ENCODE peak calls at places on chromosomes 5 and 9, in eight cellular contexts. D, G, J, V, O, U, I and N are unnamed samples.

GRCh38 chr5:97097348-97098220 is 44.8 kb downstream of the LIX1 start:
- DNase-seq in O (no peak), I (no peak), G (no peak), D (no peak), U (no peak), J (no peak), V (no peak), N (peak)

GRCh38 chr9:126860757-126861466 is 473 bp downstream of the ZBTB34 start:
- DNase-seq in O (no peak), V (no peak), J (no peak), D (peak), I (peak), G (peak), U (no peak), N (no peak)

GRCh38 chr5:15880201-15880600 is 299.4 kb downstream of the MARCHF11 start:
- DNase-seq in G (no peak), D (no peak), O (no peak), J (no peak), V (no peak), I (no peak), U (no peak), N (no peak)

GRCh38 chr5:172775326-172776234 is 4.6 kb upstream of the DUSP1 start:
- DNase-seq in G (peak), J (peak), V (no peak), I (no peak), D (peak), O (no peak), U (no peak), N (peak)

GRCh38 chr5:135629666-135630065 is 50.9 kb upstream of the CXCL14 start:
- DNase-seq in U (no peak), I (no peak), D (no peak), G (no peak), V (no peak), J (no peak), O (no peak), N (peak)

GRCh38 chr9:1050125-1050895 is at the start of gene DMRT2:
- DNase-seq in D (peak), I (peak), O (peak), G (peak), U (no peak), V (peak), J (peak), N (peak)

GRCh38 chr5:5978501-5979361 is 399.6 kb downstream of the MED10 start:
- DNase-seq in V (no peak), U (no peak), O (no peak), D (no peak), J (no peak), I (no peak), G (no peak), N (peak)

GRCh38 chr5:172721455-172722308 is 49.3 kb downstream of the DUSP1 start:
- DNase-seq in V (no peak), J (no peak), U (no peak), G (no peak), O (no peak), D (no peak), I (no peak), N (no peak)

GRCh38 chr9:126939821-126940221 is 25.2 kb downstream of the RALGPS1 start:
- DNase-seq in I (no peak), U (no peak), J (no peak), O (no peak), D (peak), V (no peak), G (no peak), N (no peak)

GRCh38 chr5:173623296-173623771 is 6.9 kb upstream of the BOD1 start:
- DNase-seq in J (no peak), O (no peak), I (no peak), G (peak), U (no peak), V (no peak), D (no peak), N (no peak)

GRCh38 chr5:58259685-58260152 is 200.2 kb downstream of the PLK2 start:
- DNase-seq in J (no peak), O (peak), I (no peak), G (no peak), U (no peak), D (no peak), V (no peak), N (no peak)

GRCh38 chr9:131657031-131657377 is 82.9 kb downstream of the RAPGEF1 start:
- DNase-seq in G (peak), V (no peak), J (no peak), I (no peak), D (no peak), U (no peak), O (no peak), N (no peak)

GRCh38 chr9:114097613-114098020 is 1.5 kb downstream of the KIF12 start:
- DNase-seq in J (no peak), G (peak), U (no peak), V (no peak), D (peak), O (no peak), I (peak), N (no peak)

GRCh38 chr5:20113031-20113685 is 125.2 kb upstream of the CDH18 start:
- DNase-seq in G (no peak), V (no peak), U (no peak), D (no peak), O (no peak), J (no peak), I (no peak), N (no peak)

GRCh38 chr5:165423697-165424299 is 1918.4 kb downstream of the MAT2B start:
- DNase-seq in O (no peak), I (no peak), J (no peak), D (no peak), V (no peak), U (no peak), G (no peak), N (no peak)

GRCh38 chr5:126488362-126489065 is 65.3 kb downstream of the GRAMD2B start:
- DNase-seq in I (no peak), O (no peak), G (no peak), V (no peak), J (no peak), D (no peak), U (no peak), N (no peak)

GRCh38 chr9:112711050-112711689 is 6.7 kb downstream of the INIP start:
- DNase-seq in O (no peak), V (no peak), J (no peak), D (no peak), U (no peak), I (peak), G (no peak), N (no peak)

GRCh38 chr5:96781031-96781733 is 26.6 kb downstream of the ERAP1 start:
- DNase-seq in O (no peak), J (no peak), V (no peak), G (no peak), D (no peak), U (no peak), I (no peak), N (no peak)

GRCh38 chr9:3074247-3074646 is 230.4 kb upstream of the PUM3 start:
- DNase-seq in G (no peak), O (no peak), V (no peak), U (no peak), I (no peak), J (no peak), D (no peak), N (no peak)

GRCh38 chr5:72018158-72018803 is 89.0 kb upstream of the MAP1B start:
- DNase-seq in D (peak), G (peak), I (peak), J (no peak), O (peak), U (peak), V (peak), N (peak)

GRCh38 chr9:135095470-135096407 is 8.3 kb downstream of the OLFM1 start:
- DNase-seq in I (peak), O (no peak), V (no peak), D (no peak), U (no peak), J (no peak), G (no peak), N (no peak)

GRCh38 chr5:76500633-76501393 is 97.7 kb downstream of the IQGAP2 start:
- DNase-seq in U (no peak), I (no peak), V (no peak), J (no peak), G (no peak), D (no peak), O (no peak), N (no peak)

GRCh38 chr9:129258823-129259301 is 80.8 kb upstream of the IER5L start:
- DNase-seq in O (no peak), I (no peak), V (no peak), D (no peak), G (no peak), U (no peak), J (no peak), N (no peak)

GRCh38 chr5:13316191-13316590 is 628.3 kb downstream of the DNAH5 start:
- DNase-seq in D (no peak), V (no peak), U (no peak), O (no peak), G (no peak), J (no peak), I (no peak), N (no peak)

GRCh38 chr5:61004448-61004847 is 59.4 kb downstream of the NDUFAF2 start:
- DNase-seq in U (no peak), O (no peak), J (no peak), G (no peak), I (no peak), V (no peak), D (no peak), N (no peak)

GRCh38 chr9:114008667-114009410 is 69.3 kb downstream of the AMBP start:
- DNase-seq in V (no peak), O (no peak), U (no peak), D (peak), I (no peak), G (no peak), J (peak), N (peak)

GRCh38 chr9:34430843-34431437 is 27.4 kb downstream of the FAM219A start:
- DNase-seq in D (peak), V (peak), O (peak), G (peak), J (no peak), I (peak), U (no peak), N (no peak)

GRCh38 chr9:114308361-114308950 is 14.4 kb upstream of the ORM1 start:
- DNase-seq in I (no peak), G (no peak), J (peak), V (no peak), O (no peak), D (peak), U (no peak), N (peak)

GRCh38 chr9:33223696-33224095 is 16.3 kb upstream of the SPINK4 start:
- DNase-seq in G (no peak), O (no peak), V (no peak), D (no peak), J (no peak), U (no peak), I (no peak), N (no peak)

GRCh38 chr9:4796988-4797956 is 4.5 kb downstream of the RCL1 start:
- DNase-seq in D (no peak), G (no peak), O (no peak), J (no peak), V (no peak), I (peak), U (no peak), N (no peak)

GRCh38 chr5:14171621-14172020 is 28.5 kb downstream of the TRIO start:
- DNase-seq in D (no peak), G (no peak), I (no peak), U (no peak), V (no peak), O (no peak), J (no peak), N (no peak)

GRCh38 chr9:32385885-32386283 is 1.4 kb downstream of the ACO1 start:
- DNase-seq in V (no peak), J (no peak), G (no peak), U (no peak), D (no peak), O (no peak), I (no peak), N (no peak)

GRCh38 chr9:123954921-123955320 is 25.0 kb upstream of the DENND1A start:
- DNase-seq in V (no peak), G (no peak), I (no peak), J (no peak), U (no peak), O (no peak), D (no peak), N (no peak)

GRCh38 chr5:43129161-43129560 is 8.4 kb downstream of the ZNF131 start:
- DNase-seq in G (no peak), O (no peak), U (no peak), J (no peak), I (no peak), V (no peak), D (no peak), N (no peak)

GRCh38 chr9:69606089-69606488 is 66.1 kb downstream of the APBA1 start:
- DNase-seq in I (no peak), D (no peak), J (no peak), O (no peak), G (no peak), U (no peak), V (no peak), N (no peak)

GRCh38 chr5:172503925-172504730 is 49.8 kb upstream of the SH3PXD2B start:
- DNase-seq in O (no peak), G (peak), D (no peak), I (no peak), U (no peak), J (peak), V (no peak), N (peak)

DNA sequence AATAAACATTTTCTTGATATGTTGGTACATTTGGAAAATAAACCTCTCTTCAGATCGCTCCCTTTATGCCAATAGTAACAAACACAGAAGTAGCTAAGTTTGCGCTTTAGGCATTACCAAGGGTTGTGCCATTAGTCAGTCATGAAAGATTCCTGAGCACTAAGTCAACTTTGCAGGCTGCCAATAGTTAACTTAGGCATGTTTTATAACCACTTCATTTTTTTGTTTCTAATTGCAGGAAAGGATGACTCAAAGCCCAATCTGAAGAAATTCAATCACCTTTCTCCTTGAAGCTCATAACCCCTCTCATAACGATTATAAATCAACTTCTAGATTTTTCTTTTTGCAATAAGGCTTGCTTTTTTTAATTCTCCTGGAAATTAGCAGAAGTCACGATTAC is 517.0 kb downstream of the AGTPBP1 start:
- DNase-seq in V (no peak), U (no peak), I (no peak), D (no peak), G (no peak), J (no peak), O (no peak), N (no peak)
- TF ChIP-seq EP300 in V (no peak), U (no peak), I (peak), D (no peak), G (no peak), J (no peak), O (no peak), N (no peak)

DNA sequence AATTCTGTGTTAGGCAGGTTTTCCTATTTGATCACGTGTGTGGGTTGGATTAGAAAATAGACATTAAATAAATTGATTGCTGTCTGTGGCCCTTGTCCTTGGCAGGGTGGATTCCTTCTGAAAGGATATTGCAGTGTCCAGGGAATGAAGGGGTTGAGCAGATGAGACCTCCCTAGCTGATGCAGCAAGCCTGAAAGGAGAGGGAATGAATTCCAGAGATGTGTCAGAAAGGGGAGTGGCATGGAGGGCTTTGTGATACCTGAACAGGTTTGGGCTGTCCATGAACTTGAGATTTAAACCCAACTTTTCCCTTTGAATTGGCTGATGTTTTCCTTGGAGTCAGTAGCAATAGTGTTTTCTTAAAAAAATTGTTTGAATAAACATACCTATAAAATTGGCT is 66.8 kb downstream of the ADCY2 start:
- DNase-seq in D (no peak), G (no peak), I (no peak), J (no peak), O (no peak), V (no peak), U (no peak), N (no peak)
- TF ChIP-seq POLR2AphosphoS5 in D (no peak), G (no peak), I (no peak), J (no peak), O (no peak), V (no peak), U (no peak), N (no peak)

GRCh38 chr5:133928690-133929393 is 39.6 kb downstream of the C5orf15 start:
- DNase-seq in V (no peak), U (no peak), J (no peak), I (no peak), G (no peak), O (no peak), D (no peak), N (no peak)
- H3K4me3 ChIP-seq in V (no peak), U (no peak), J (no peak), I (no peak), G (no peak), O (no peak), D (no peak), N (no peak)

GRCh38 chr5:32711693-32712462 is 757 bp downstream of the NPR3 start:
- DNase-seq in G (no peak), O (no peak), V (no peak), U (no peak), I (peak), J (no peak), D (no peak), N (no peak)
- TF ChIP-seq EP300 in G (no peak), O (no peak), V (no peak), U (no peak), I (no peak), J (no peak), D (no peak), N (no peak)